ENCODE peak calls at places on chromosomes 1 and 21, in seven cellular contexts. One of them, this sample, is unnamed.

GRCh38 chr1:47106792-47107191 is 30.4 kb upstream of the CYP4A22 start:
- ATAC-seq in left lung: no peak
- ATAC-seq in psoas muscle: no peak
- ATAC-seq in upper lobe of right lung: no peak
- ATAC-seq in body of pancreas: no peak
- ATAC-seq in GM23338: no peak
- ATAC-seq in K562: no peak
- ATAC-seq in this sample: no peak

GRCh38 chr1:1050577-1051052 is 23.5 kb downstream of the RNF223 start:
- ATAC-seq in left lung: no peak
- ATAC-seq in psoas muscle: no peak
- ATAC-seq in upper lobe of right lung: no peak
- ATAC-seq in body of pancreas: no peak
- ATAC-seq in GM23338: no peak
- ATAC-seq in K562: no peak
- ATAC-seq in this sample: no peak

GRCh38 chr1:9400425-9401079 is 107.9 kb downstream of the SPSB1 start:
- ATAC-seq in left lung: no peak
- ATAC-seq in psoas muscle: peak; percentile 55
- ATAC-seq in upper lobe of right lung: peak; percentile 5
- ATAC-seq in body of pancreas: no peak
- ATAC-seq in GM23338: peak; percentile 57
- ATAC-seq in K562: peak; percentile 66
- ATAC-seq in this sample: no peak

GRCh38 chr1:38929054-38929453 is 12.6 kb downstream of the RHBDL2 start:
- ATAC-seq in left lung: no peak
- ATAC-seq in psoas muscle: no peak
- ATAC-seq in upper lobe of right lung: no peak
- ATAC-seq in body of pancreas: no peak
- ATAC-seq in GM23338: peak; percentile 22
- ATAC-seq in K562: no peak
- ATAC-seq in this sample: no peak

GRCh38 chr1:63774617-63775417 is 1.0 kb downstream of the ROR1 start:
- ATAC-seq in left lung: peak; percentile 42
- ATAC-seq in psoas muscle: peak; percentile 17
- ATAC-seq in upper lobe of right lung: peak; percentile 16
- ATAC-seq in body of pancreas: peak; percentile 30
- ATAC-seq in GM23338: peak; percentile 65
- ATAC-seq in K562: no peak
- ATAC-seq in this sample: peak; percentile 43

GRCh38 chr1:222314839-222315238 is 233.1 kb downstream of the HHIPL2 start:
- ATAC-seq in left lung: no peak
- ATAC-seq in psoas muscle: no peak
- ATAC-seq in upper lobe of right lung: no peak
- ATAC-seq in body of pancreas: no peak
- ATAC-seq in GM23338: no peak
- ATAC-seq in K562: no peak
- ATAC-seq in this sample: no peak

GRCh38 chr1:26998319-26999300 is 5.1 kb downstream of the TRNP1 start:
- ATAC-seq in left lung: no peak
- ATAC-seq in psoas muscle: no peak
- ATAC-seq in upper lobe of right lung: no peak
- ATAC-seq in body of pancreas: no peak
- ATAC-seq in GM23338: no peak
- ATAC-seq in K562: no peak
- ATAC-seq in this sample: no peak

GRCh38 chr1:174923820-174924219 is 75.9 kb upstream of the CACYBP start:
- ATAC-seq in left lung: no peak
- ATAC-seq in psoas muscle: no peak
- ATAC-seq in upper lobe of right lung: no peak
- ATAC-seq in body of pancreas: no peak
- ATAC-seq in GM23338: no peak
- ATAC-seq in K562: no peak
- ATAC-seq in this sample: no peak

GRCh38 chr21:39788383-39788782 is 43.4 kb downstream of the IGSF5 start:
- ATAC-seq in left lung: peak; percentile 99
- ATAC-seq in psoas muscle: peak; percentile 84
- ATAC-seq in upper lobe of right lung: peak; percentile 100
- ATAC-seq in body of pancreas: peak; percentile 99
- ATAC-seq in GM23338: peak; percentile 98
- ATAC-seq in K562: peak; percentile 99
- ATAC-seq in this sample: peak; percentile 99

GRCh38 chr1:221693087-221693486 is 48.8 kb downstream of the DUSP10 start:
- ATAC-seq in left lung: no peak
- ATAC-seq in psoas muscle: no peak
- ATAC-seq in upper lobe of right lung: no peak
- ATAC-seq in body of pancreas: no peak
- ATAC-seq in GM23338: peak; percentile 41
- ATAC-seq in K562: peak; percentile 71
- ATAC-seq in this sample: no peak

GRCh38 chr1:46527474-46528296 is 23.8 kb downstream of the KNCN start:
- ATAC-seq in left lung: peak; percentile 95
- ATAC-seq in psoas muscle: peak; percentile 86
- ATAC-seq in upper lobe of right lung: peak; percentile 88
- ATAC-seq in body of pancreas: peak; percentile 83
- ATAC-seq in GM23338: peak; percentile 72
- ATAC-seq in K562: peak; percentile 87
- ATAC-seq in this sample: peak; percentile 82

GRCh38 chr21:33931799-33932390 is 16.3 kb upstream of the ATP5PO start:
- ATAC-seq in left lung: peak; percentile 69
- ATAC-seq in psoas muscle: peak; percentile 42
- ATAC-seq in upper lobe of right lung: peak; percentile 75
- ATAC-seq in body of pancreas: peak; percentile 30
- ATAC-seq in GM23338: no peak
- ATAC-seq in K562: peak; percentile 84
- ATAC-seq in this sample: no peak

GRCh38 chr21:45954271-45954670 is 27.3 kb upstream of the COL6A1 start:
- ATAC-seq in left lung: no peak
- ATAC-seq in psoas muscle: no peak
- ATAC-seq in upper lobe of right lung: no peak
- ATAC-seq in body of pancreas: no peak
- ATAC-seq in GM23338: peak; percentile 69
- ATAC-seq in K562: peak; percentile 83
- ATAC-seq in this sample: no peak

GRCh38 chr1:67609942-67610341 is 75.1 kb upstream of the GADD45A start:
- ATAC-seq in left lung: no peak
- ATAC-seq in psoas muscle: no peak
- ATAC-seq in upper lobe of right lung: no peak
- ATAC-seq in body of pancreas: no peak
- ATAC-seq in GM23338: no peak
- ATAC-seq in K562: no peak
- ATAC-seq in this sample: no peak

GRCh38 chr21:42722153-42722552 is 68.7 kb downstream of the PDE9A start:
- ATAC-seq in left lung: peak; percentile 59
- ATAC-seq in psoas muscle: no peak
- ATAC-seq in upper lobe of right lung: peak; percentile 33
- ATAC-seq in body of pancreas: no peak
- ATAC-seq in GM23338: no peak
- ATAC-seq in K562: no peak
- ATAC-seq in this sample: no peak

GRCh38 chr1:46184920-46185658 is 8.8 kb upstream of the P3R3URF start:
- ATAC-seq in left lung: no peak
- ATAC-seq in psoas muscle: no peak
- ATAC-seq in upper lobe of right lung: no peak
- ATAC-seq in body of pancreas: no peak
- ATAC-seq in GM23338: no peak
- ATAC-seq in K562: peak; percentile 9
- ATAC-seq in this sample: no peak

GRCh38 chr1:181018901-181019681 is 3.6 kb downstream of the STX6 start:
- ATAC-seq in left lung: no peak
- ATAC-seq in psoas muscle: no peak
- ATAC-seq in upper lobe of right lung: no peak
- ATAC-seq in body of pancreas: no peak
- ATAC-seq in GM23338: no peak
- ATAC-seq in K562: no peak
- ATAC-seq in this sample: no peak

GRCh38 chr21:35563885-35564451 is 496.4 kb downstream of the SETD4 start:
- ATAC-seq in left lung: peak; percentile 57
- ATAC-seq in psoas muscle: peak; percentile 55
- ATAC-seq in upper lobe of right lung: peak; percentile 37
- ATAC-seq in body of pancreas: peak; percentile 49
- ATAC-seq in GM23338: no peak
- ATAC-seq in K562: no peak
- ATAC-seq in this sample: peak; percentile 25

DNA sequence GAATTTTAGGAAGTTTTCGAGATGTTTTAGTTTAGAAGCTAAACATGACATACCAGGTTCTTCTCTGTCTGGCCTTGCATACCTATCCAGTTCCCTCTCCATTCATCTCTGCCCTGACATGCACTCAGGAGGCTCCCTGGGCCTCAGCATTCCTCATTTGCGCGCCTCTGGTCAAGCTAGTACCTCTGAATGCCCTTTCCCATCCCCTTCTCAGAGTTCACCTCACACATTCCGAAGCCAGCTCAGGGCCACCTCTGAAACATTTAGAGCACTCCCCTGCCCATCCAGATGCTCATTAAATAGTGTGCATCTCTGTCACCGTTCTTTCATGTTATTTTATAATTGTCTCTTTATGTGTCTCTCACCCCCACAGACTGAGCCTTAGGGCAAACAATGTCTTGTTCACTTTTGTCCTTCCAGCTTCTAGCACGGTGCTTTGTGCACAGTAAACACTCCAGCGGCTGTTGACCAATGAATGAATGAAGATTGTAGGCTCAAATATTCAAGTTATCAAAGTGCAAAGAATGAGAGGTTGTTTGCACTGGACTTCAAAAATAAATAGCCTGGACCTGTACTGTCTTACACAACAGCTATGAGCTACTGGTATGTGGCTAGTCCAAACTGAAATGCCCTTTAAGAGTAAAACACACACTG is 1.2 kb upstream of the DHCR24 start:
- ATAC-seq in left lung: peak; percentile 40
- ATAC-seq in psoas muscle: no peak
- ATAC-seq in upper lobe of right lung: peak; percentile 34
- ATAC-seq in body of pancreas: peak; percentile 25
- ATAC-seq in GM23338: peak; percentile 10
- ATAC-seq in K562: no peak
- ATAC-seq in this sample: no peak
- H3K4me3 ChIP-seq in left lung: peak overlapping the region; percentile 74
- H3K4me3 ChIP-seq in psoas muscle: peak overlapping the region; percentile 81
- H3K4me3 ChIP-seq in upper lobe of right lung: peak overlapping the region; percentile 82
- H3K4me3 ChIP-seq in body of pancreas: no peak overlapping the region
- H3K4me3 ChIP-seq in GM23338: peak overlapping the region; percentile 97
- H3K4me3 ChIP-seq in K562: peak overlapping the region; percentile 95
- H3K4me3 ChIP-seq in this sample: no peak overlapping the region

DNA sequence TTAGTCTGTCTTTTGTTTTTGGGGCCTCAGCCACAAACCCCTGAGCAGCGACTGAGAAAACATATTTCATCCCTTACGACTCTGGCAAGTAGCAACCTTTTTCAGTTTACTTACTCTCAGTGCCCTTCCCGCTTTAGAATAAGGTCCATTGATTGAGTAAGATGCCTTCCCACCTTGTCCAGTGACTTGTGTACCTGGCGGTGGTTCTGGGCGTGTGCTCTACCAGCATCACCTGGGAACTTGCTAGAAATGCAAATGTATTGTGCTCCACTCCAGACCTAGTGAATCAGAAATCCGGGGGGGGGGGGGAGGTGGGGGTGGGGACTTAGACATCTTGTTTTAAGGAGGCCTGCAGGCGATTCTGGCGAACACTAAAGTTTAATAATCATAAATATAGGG is 72.1 kb downstream of the S1PR1 start:
- ATAC-seq in left lung: no peak
- ATAC-seq in psoas muscle: no peak
- ATAC-seq in upper lobe of right lung: no peak
- ATAC-seq in body of pancreas: no peak
- ATAC-seq in GM23338: peak; percentile 63
- ATAC-seq in K562: no peak
- ATAC-seq in this sample: no peak
- H3K4me3 ChIP-seq in left lung: peak overlapping the region; percentile 27
- H3K4me3 ChIP-seq in psoas muscle: no peak overlapping the region
- H3K4me3 ChIP-seq in upper lobe of right lung: no peak overlapping the region
- H3K4me3 ChIP-seq in body of pancreas: no peak overlapping the region
- H3K4me3 ChIP-seq in GM23338: peak overlapping the region; percentile 61
- H3K4me3 ChIP-seq in K562: no peak overlapping the region
- H3K4me3 ChIP-seq in this sample: peak overlapping the region; percentile 45

GRCh38 chr21:37005548-37006242 is 807 bp upstream of the RIPPLY3 start:
- ATAC-seq in left lung: no peak
- ATAC-seq in psoas muscle: no peak
- ATAC-seq in upper lobe of right lung: no peak
- ATAC-seq in body of pancreas: no peak
- ATAC-seq in GM23338: peak; percentile 23
- ATAC-seq in K562: no peak
- ATAC-seq in this sample: no peak

GRCh38 chr21:37008705-37009104 is 2.2 kb downstream of the RIPPLY3 start:
- ATAC-seq in left lung: peak; percentile 42
- ATAC-seq in psoas muscle: no peak
- ATAC-seq in upper lobe of right lung: peak; percentile 11
- ATAC-seq in body of pancreas: no peak
- ATAC-seq in GM23338: no peak
- ATAC-seq in K562: no peak
- ATAC-seq in this sample: no peak

GRCh38 chr21:37006521-37007291 is at the start of gene RIPPLY3:
- ATAC-seq in left lung: no peak
- ATAC-seq in psoas muscle: no peak
- ATAC-seq in upper lobe of right lung: peak; percentile 4
- ATAC-seq in body of pancreas: no peak
- ATAC-seq in GM23338: peak; percentile 45
- ATAC-seq in K562: no peak
- ATAC-seq in this sample: no peak

GRCh38 chr21:37006243-37006520 is 320 bp upstream of the RIPPLY3 start:
- ATAC-seq in left lung: no peak
- ATAC-seq in psoas muscle: no peak
- ATAC-seq in upper lobe of right lung: no peak
- ATAC-seq in body of pancreas: no peak
- ATAC-seq in GM23338: no peak
- ATAC-seq in K562: no peak
- ATAC-seq in this sample: no peak

DNA sequence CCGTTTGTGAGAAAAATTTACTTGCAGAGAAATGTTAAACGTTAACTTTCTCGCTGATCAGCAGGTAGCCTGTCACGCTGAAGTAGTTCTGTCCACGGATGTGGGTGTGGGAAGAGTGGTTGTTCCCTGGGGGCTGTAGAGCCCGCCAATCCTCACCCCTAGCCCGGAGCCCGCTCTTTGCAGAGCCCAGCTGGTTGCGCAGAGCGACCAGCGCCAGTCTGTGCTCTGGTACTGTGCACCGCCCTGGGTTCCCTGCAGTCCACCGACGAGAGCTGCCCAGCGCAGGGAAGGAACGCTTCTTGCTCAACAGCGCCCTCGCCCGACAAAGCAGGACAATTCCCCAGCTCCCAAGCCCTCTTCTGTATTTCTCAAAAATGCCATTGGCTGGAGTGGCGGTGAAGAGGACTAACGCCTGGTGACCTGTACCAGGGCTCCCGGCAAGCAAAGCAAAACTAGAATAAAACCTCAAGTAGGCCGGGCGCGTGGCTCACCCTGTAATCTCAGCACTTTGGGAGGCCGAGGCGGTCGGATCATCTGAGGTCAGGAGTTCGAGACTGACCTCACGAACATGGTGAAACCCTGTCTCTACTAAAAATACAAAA is 3.3 kb downstream of the RIPPLY3 start:
- ATAC-seq in left lung: peak; percentile 99
- ATAC-seq in psoas muscle: peak; percentile 95
- ATAC-seq in upper lobe of right lung: peak; percentile 98
- ATAC-seq in body of pancreas: peak; percentile 95
- ATAC-seq in GM23338: peak; percentile 78
- ATAC-seq in K562: peak; percentile 100
- ATAC-seq in this sample: peak; percentile 97
- H3K4me3 ChIP-seq in left lung: peak overlapping the region; percentile 19
- H3K4me3 ChIP-seq in psoas muscle: peak overlapping the region; percentile 48
- H3K4me3 ChIP-seq in upper lobe of right lung: peak overlapping the region; percentile 37
- H3K4me3 ChIP-seq in body of pancreas: peak overlapping the region; percentile 30
- H3K4me3 ChIP-seq in GM23338: peak overlapping the region; percentile 38
- H3K4me3 ChIP-seq in K562: peak overlapping the region; percentile 39
- H3K4me3 ChIP-seq in this sample: peak overlapping the region; percentile 18

GRCh38 chr1:60891315-60891714 is 191.0 kb upstream of the NFIA start:
- ATAC-seq in left lung: no peak
- ATAC-seq in psoas muscle: no peak
- ATAC-seq in upper lobe of right lung: no peak
- ATAC-seq in body of pancreas: no peak
- ATAC-seq in GM23338: no peak
- ATAC-seq in K562: no peak
- ATAC-seq in this sample: no peak
- H3K4me3 ChIP-seq in left lung: no peak overlapping the region
- H3K4me3 ChIP-seq in psoas muscle: no peak overlapping the region
- H3K4me3 ChIP-seq in upper lobe of right lung: no peak overlapping the region
- H3K4me3 ChIP-seq in body of pancreas: no peak overlapping the region
- H3K4me3 ChIP-seq in GM23338: no peak overlapping the region
- H3K4me3 ChIP-seq in K562: no peak overlapping the region
- H3K4me3 ChIP-seq in this sample: no peak overlapping the region

This sample was measured in gastroesophageal sphincter.